ENCODE peak calls at places on chromosomes 5 and 9, in eight cellular contexts. E is H1, K is colonic mucosa, D is psoas muscle, F is ovary, Y is lung, V is suprapubic skin, R is A549. S is an unnamed sample. For H3K9me3, the result is how much of the 10 kb centered on the place peaks cover.

GRCh38 chr5:159402328-159402727 is 72.0 kb upstream of the IL12B start:
- DNase-seq in E (no peak), K (no peak), D (no peak), F (no peak), Y (no peak), V (no peak), R (no peak), S (peak)

GRCh38 chr9:19231126-19232035 is 888 bp downstream of the DENND4C start:
- DNase-seq in E (no peak), K (peak), D (peak), F (no peak), Y (peak), V (peak), R (peak), S (no peak)

GRCh38 chr9:15240927-15241326 is 66.1 kb downstream of the TTC39B start:
- DNase-seq in E (no peak), K (no peak), D (no peak), F (no peak), Y (no peak), V (no peak), R (no peak), S (no peak)

GRCh38 chr5:179113143-179113530 is 53.0 kb downstream of the ZNF354C start:
- DNase-seq in E (no peak), K (peak), D (no peak), F (no peak), Y (no peak), V (peak), R (no peak), S (no peak)

GRCh38 chr9:129624947-129625346 is 1.0 kb upstream of the NTMT1 start:
- DNase-seq in E (no peak), K (no peak), D (no peak), F (no peak), Y (no peak), V (no peak), R (no peak), S (no peak)

GRCh38 chr9:136858844-136859757 is 7.0 kb downstream of the MAMDC4 start:
- DNase-seq in E (no peak), K (peak), D (peak), F (peak), Y (no peak), V (no peak), R (no peak), S (peak)

GRCh38 chr5:160486573-160486972 is 64.9 kb downstream of the PTTG1 start:
- DNase-seq in E (no peak), K (no peak), D (no peak), F (no peak), Y (no peak), V (no peak), R (no peak), S (no peak)

GRCh38 chr9:76595645-76596044 is 136.7 kb downstream of the GCNT1 start:
- DNase-seq in E (no peak), K (no peak), D (no peak), F (no peak), Y (no peak), V (no peak), R (no peak), S (no peak)

GRCh38 chr9:99235874-99236627 is 14.0 kb downstream of the SEC61B start:
- DNase-seq in E (no peak), K (no peak), D (no peak), F (no peak), Y (no peak), V (no peak), R (no peak), S (no peak)

GRCh38 chr5:74201334-74202081 is 439.0 kb downstream of the ENC1 start:
- DNase-seq in E (no peak), K (no peak), D (peak), F (no peak), Y (no peak), V (no peak), R (no peak), S (peak)

GRCh38 chr5:144549580-144549979 is 378.9 kb downstream of the KCTD16 start:
- DNase-seq in E (no peak), K (peak), D (no peak), F (no peak), Y (peak), V (no peak), R (no peak), S (peak)

GRCh38 chr5:122755740-122756139 is 19.1 kb upstream of the SNX2 start:
- DNase-seq in E (no peak), K (no peak), D (no peak), F (no peak), Y (no peak), V (no peak), R (no peak), S (no peak)

GRCh38 chr5:96072138-96072790 is 110.6 kb upstream of the ELL2 start:
- DNase-seq in E (no peak), K (no peak), D (no peak), F (no peak), Y (no peak), V (no peak), R (no peak), S (no peak)

GRCh38 chr5:106195679-106196078 is 1475.1 kb downstream of the EFNA5 start:
- DNase-seq in E (no peak), K (no peak), D (no peak), F (no peak), Y (no peak), V (no peak), R (no peak), S (no peak)

GRCh38 chr9:10387282-10387681 is 225.5 kb downstream of the PTPRD start:
- DNase-seq in E (no peak), K (no peak), D (no peak), F (no peak), Y (no peak), V (no peak), R (no peak), S (no peak)

GRCh38 chr9:79573697-79573976 is 1.9 kb downstream of the TLE4 start:
- DNase-seq in E (no peak), K (no peak), D (no peak), F (no peak), Y (no peak), V (no peak), R (no peak), S (no peak)

GRCh38 chr5:112529525-112529924 is 110.4 kb upstream of the EPB41L4A start:
- DNase-seq in E (no peak), K (no peak), D (no peak), F (no peak), Y (no peak), V (no peak), R (no peak), S (no peak)

GRCh38 chr9:127369428-127369827 is 27.5 kb upstream of the SLC2A8 start:
- DNase-seq in E (no peak), K (no peak), D (no peak), F (no peak), Y (no peak), V (peak), R (no peak), S (no peak)

GRCh38 chr5:157143127-157143959 is 678 bp upstream of the MED7 start:
- DNase-seq in E (no peak), K (peak), D (peak), F (peak), Y (peak), V (peak), R (peak), S (peak)

GRCh38 chr9:128733256-128733655 is 9.3 kb upstream of the ZDHHC12 start:
- DNase-seq in E (peak), K (peak), D (no peak), F (peak), Y (peak), V (no peak), R (peak), S (peak)

GRCh38 chr9:13786131-13786530 is 506.6 kb upstream of the MPDZ start:
- DNase-seq in E (no peak), K (no peak), D (peak), F (no peak), Y (no peak), V (no peak), R (no peak), S (peak)

GRCh38 chr9:91211414-91211813 is 150.3 kb downstream of the AUH start:
- DNase-seq in E (no peak), K (no peak), D (no peak), F (no peak), Y (no peak), V (no peak), R (no peak), S (peak)

GRCh38 chr5:38827525-38827924 is 18.3 kb upstream of the OSMR start:
- DNase-seq in E (no peak), K (no peak), D (no peak), F (no peak), Y (no peak), V (no peak), R (no peak), S (no peak)

GRCh38 chr5:145752947-145753346 is 82.2 kb downstream of the PRELID2 start:
- DNase-seq in E (no peak), K (no peak), D (no peak), F (no peak), Y (no peak), V (no peak), R (no peak), S (no peak)

GRCh38 chr5:79151933-79152671 is 40.5 kb downstream of the BHMT start:
- DNase-seq in E (no peak), K (no peak), D (no peak), F (no peak), Y (no peak), V (no peak), R (no peak), S (no peak)

GRCh38 chr5:2776338-2777302 is 25.1 kb upstream of the IRX2 start:
- DNase-seq in E (no peak), K (no peak), D (no peak), F (no peak), Y (no peak), V (no peak), R (no peak), S (no peak)

GRCh38 chr9:38284768-38285080 is 107.8 kb upstream of the ALDH1B1 start:
- DNase-seq in E (no peak), K (no peak), D (no peak), F (no peak), Y (no peak), V (no peak), R (no peak), S (no peak)

GRCh38 chr9:124389146-124389939 is 25.9 kb downstream of the PSMB7 start:
- DNase-seq in E (no peak), K (no peak), D (no peak), F (no peak), Y (no peak), V (no peak), R (no peak), S (peak)
- H3K27ac ChIP-seq in E (peak), K (no peak), D (no peak), F (no peak), Y (no peak), V (no peak), R (peak), S (no peak)

GRCh38 chr5:131330031-131330430 is 66.2 kb downstream of the CDC42SE2 start:
- DNase-seq in E (no peak), K (no peak), D (no peak), F (no peak), Y (no peak), V (no peak), R (no peak), S (no peak)

GRCh38 chr5:131323378-131323777 is 59.5 kb downstream of the CDC42SE2 start:
- DNase-seq in E (no peak), K (no peak), D (no peak), F (no peak), Y (no peak), V (no peak), R (no peak), S (no peak)

GRCh38 chr5:131328536-131329186 is 64.8 kb downstream of the CDC42SE2 start:
- DNase-seq in E (no peak), K (no peak), D (no peak), F (no peak), Y (no peak), V (no peak), R (peak), S (no peak)

GRCh38 chr5:131324311-131324710 is 60.5 kb downstream of the CDC42SE2 start:
- DNase-seq in E (no peak), K (no peak), D (no peak), F (no peak), Y (no peak), V (no peak), R (no peak), S (peak)

DNA sequence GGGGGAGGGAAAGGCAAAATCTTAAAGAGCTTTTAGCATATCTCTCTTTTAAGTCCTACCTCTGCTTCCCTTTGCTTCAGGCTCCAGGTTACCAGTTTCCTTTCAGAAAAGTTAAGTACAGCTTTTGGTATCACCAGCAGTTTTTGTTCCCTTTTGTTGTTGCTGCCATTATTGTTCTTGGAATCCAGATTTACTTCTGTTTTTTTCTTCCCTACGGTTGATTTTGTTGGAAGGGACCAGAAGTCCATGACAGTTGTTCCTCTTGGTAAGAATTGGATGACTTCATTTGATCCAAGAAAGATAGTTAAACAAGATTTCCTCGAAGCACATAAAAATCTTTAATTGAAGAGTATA is 65.3 kb downstream of the CDC42SE2 start:
- DNase-seq in E (no peak), K (no peak), D (no peak), F (no peak), Y (no peak), V (no peak), R (no peak), S (no peak)
- H3K9me3 ChIP-seq in E (under half), K (under half), D (under half), F (under half), Y (under half), V (under half), R (under half), S (under half)

GRCh38 chr5:98789029-98789428 is 15.6 kb downstream of the RGMB start:
- DNase-seq in E (no peak), K (no peak), D (no peak), F (no peak), Y (no peak), V (no peak), R (no peak), S (no peak)

GRCh38 chr5:98793223-98793622 is 19.8 kb downstream of the RGMB start:
- DNase-seq in E (no peak), K (no peak), D (peak), F (no peak), Y (no peak), V (no peak), R (no peak), S (no peak)

GRCh38 chr5:98794001-98794400 is 20.5 kb downstream of the RGMB start:
- DNase-seq in E (no peak), K (peak), D (no peak), F (no peak), Y (no peak), V (no peak), R (no peak), S (no peak)

GRCh38 chr5:98791928-98792580 is 18.6 kb downstream of the RGMB start:
- DNase-seq in E (no peak), K (no peak), D (no peak), F (no peak), Y (no peak), V (no peak), R (no peak), S (no peak)

DNA sequence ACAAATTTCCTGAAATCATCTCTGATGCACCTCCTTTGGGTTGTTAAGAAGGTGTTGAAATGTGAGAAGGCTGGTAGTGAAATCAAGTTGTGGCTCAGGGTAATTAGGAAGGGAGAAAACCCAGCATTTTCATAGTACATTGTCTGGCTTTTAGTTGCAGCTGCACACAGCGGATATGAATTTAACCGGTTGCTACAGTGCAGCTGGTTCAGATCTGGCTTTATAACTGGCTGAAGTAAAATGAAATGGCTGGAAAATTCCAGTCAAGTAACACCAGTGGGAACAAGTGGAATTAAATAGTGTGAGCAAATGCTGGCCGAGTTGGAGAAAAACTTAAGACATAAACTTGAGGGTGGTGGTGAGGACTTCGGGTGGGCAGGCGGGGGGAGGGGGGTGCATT is 17.6 kb downstream of the RGMB start:
- DNase-seq in E (no peak), K (no peak), D (no peak), F (no peak), Y (no peak), V (no peak), R (no peak), S (no peak)
- H3K27ac ChIP-seq in E (no peak), K (no peak), D (no peak), F (no peak), Y (no peak), V (no peak), R (no peak), S (no peak)

DNA sequence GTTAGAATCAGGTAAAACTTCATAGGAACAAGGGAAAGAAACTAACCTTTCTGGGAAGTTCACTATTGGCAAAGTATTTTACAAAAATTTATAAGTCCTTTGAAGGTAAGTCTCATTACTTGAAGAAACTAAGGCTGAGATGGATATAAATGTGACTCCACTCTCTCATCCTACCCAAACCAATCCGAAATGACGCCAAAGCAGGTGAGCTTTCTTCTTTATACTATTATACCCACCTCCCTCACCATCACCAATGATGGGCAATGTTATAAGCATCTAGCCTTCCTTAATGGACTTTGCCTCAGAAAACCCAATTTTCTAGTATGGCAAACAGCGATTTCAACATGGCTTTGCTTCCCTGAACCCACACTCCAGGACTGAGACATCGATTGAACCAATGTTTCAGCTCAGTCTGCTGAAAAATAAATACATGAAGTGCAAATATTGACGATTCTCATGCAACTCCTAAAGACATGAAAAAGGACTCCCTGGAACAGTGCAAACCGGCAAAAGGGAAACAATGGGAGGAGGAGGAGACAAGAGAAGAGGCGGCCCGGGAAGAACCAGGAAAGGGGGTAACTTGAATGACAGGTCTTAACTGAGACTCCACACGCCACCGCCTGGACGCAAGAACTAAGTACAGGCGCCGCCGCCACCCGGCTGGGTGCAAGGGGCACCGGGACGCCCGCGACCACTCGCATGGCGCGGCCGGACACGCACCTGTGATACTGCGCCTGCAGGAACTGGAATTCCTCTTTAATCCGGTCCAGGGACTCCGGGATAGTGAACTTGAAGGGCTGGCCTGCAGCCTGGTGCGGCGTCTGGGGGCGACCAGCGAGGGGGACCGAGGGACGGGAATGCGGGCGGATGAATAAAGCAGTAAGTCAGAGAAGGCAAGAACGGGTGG is 2.5 kb downstream of the TLE1 start:
- DNase-seq in E (no peak), K (peak), D (peak), F (peak), Y (peak), V (peak), R (peak), S (peak)
- H3K9me3 ChIP-seq in E (under half), K (under half), D (under half), F (under half), Y (under half), V (under half), R (under half), S (under half)

GRCh38 chr5:141840295-141840812 is 37.9 kb downstream of the PCDH1 start:
- DNase-seq in E (no peak), K (peak), D (no peak), F (no peak), Y (no peak), V (no peak), R (no peak), S (no peak)
- H3K27ac ChIP-seq in E (peak), K (peak), D (peak), F (no peak), Y (no peak), V (no peak), R (no peak), S (no peak)

DNA sequence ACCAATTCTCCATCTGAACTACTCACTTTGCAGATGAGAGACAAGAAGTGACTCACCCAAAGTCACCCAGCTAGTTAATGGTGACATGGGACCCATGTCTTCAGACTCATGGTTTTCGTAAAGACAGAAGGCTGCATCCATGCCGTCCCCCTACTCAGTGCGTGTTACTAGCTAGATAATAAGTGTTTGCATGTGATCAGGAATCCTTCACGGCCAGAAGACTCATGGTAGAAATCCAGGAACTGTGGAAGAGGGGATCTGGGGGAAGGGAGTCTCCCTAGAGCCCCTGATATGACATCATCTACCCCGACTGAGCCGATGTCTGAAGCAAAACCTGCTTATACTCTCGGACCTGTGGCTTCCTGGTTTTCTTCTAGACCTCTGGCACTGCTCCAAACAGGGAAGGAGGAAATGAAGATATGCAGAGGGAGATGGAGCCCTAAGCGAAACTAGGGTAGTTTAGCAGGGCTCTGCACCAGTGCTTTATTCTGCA is 3.3 kb downstream of the RNF183 start:
- DNase-seq in E (no peak), K (peak), D (no peak), F (no peak), Y (peak), V (no peak), R (no peak), S (peak)
- H3K9me3 ChIP-seq in E (under half), K (under half), D (under half), F (under half), Y (under half), V (under half), R (under half), S (under half)

DNA sequence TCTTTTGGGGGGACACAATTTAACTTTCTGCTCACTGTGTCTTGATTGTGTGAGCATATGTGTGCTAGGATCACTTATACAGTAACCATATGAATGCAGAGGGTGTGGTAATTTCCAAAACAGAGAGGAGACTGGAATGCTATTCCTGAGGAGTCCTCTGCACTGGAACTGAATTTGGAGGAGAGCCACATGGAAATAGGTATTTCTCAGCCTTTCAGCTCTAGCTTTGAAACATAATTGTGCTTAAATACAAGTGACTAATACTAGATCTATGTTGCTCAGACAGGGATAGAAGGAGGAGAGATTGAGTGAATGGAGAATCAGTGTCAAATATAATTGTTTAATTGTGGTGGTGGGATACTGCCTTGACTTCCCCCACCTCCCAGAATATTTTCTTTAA is 45.5 kb downstream of the FOCAD start:
- DNase-seq in E (no peak), K (no peak), D (no peak), F (no peak), Y (no peak), V (no peak), R (no peak), S (no peak)
- H3K27ac ChIP-seq in E (no peak), K (no peak), D (no peak), F (no peak), Y (no peak), V (no peak), R (no peak), S (no peak)